ENCODE peak calls at places on chromosome 21, in seven cellular contexts. S is GM13976, I is fibroblast of mammary gland, X is PC-3, K is GM13977, D is stomach, H is progenitor cell of endocrine pancreas. B is an unnamed sample.

GRCh38 chr21:17688912-17689874 is 76.5 kb upstream of the BTG3 start:
- DNase-seq in S (no peak), I (no peak), X (peak), K (no peak), D (peak), H (no peak), B (no peak)

GRCh38 chr21:38853421-38853919 is 47.7 kb downstream of the ETS2 start:
- DNase-seq in S (no peak), I (peak), X (peak), K (no peak), D (peak), H (no peak), B (no peak)

GRCh38 chr21:37574751-37575150 is 208.2 kb downstream of the DYRK1A start:
- DNase-seq in S (no peak), I (no peak), X (no peak), K (no peak), D (no peak), H (no peak), B (no peak)

GRCh38 chr21:42215942-42216725 is 2.8 kb upstream of the ABCG1 start:
- DNase-seq in S (no peak), I (no peak), X (no peak), K (no peak), D (peak), H (no peak), B (no peak)

GRCh38 chr21:37071561-37072238 is 1.2 kb downstream of the PIGP start:
- DNase-seq in S (peak), I (peak), X (peak), K (peak), D (peak), H (no peak), B (no peak)

GRCh38 chr21:27298465-27298864 is 331.6 kb upstream of the ADAMTS5 start:
- DNase-seq in S (no peak), I (peak), X (no peak), K (no peak), D (no peak), H (no peak), B (no peak)

GRCh38 chr21:38897532-38898421 is 92.0 kb downstream of the ETS2 start:
- DNase-seq in S (no peak), I (no peak), X (no peak), K (no peak), D (no peak), H (no peak), B (no peak)

GRCh38 chr21:15752763-15753407 is 23.1 kb downstream of the USP25 start:
- DNase-seq in S (no peak), I (no peak), X (peak), K (no peak), D (no peak), H (no peak), B (no peak)

GRCh38 chr21:38652396-38652795 is 153.3 kb upstream of the ETS2 start:
- DNase-seq in S (no peak), I (no peak), X (no peak), K (no peak), D (no peak), H (no peak), B (no peak)

GRCh38 chr21:38720074-38720473 is 85.7 kb upstream of the ETS2 start:
- DNase-seq in S (no peak), I (no peak), X (no peak), K (no peak), D (no peak), H (no peak), B (no peak)

GRCh38 chr21:36210779-36211659 is 54.4 kb downstream of the DOP1B start:
- DNase-seq in S (no peak), I (no peak), X (no peak), K (no peak), D (no peak), H (no peak), B (peak)

GRCh38 chr21:46109251-46110221 is 11.6 kb downstream of the COL6A2 start:
- DNase-seq in S (no peak), I (peak), X (no peak), K (no peak), D (peak), H (peak), B (peak)

GRCh38 chr21:46065215-46065992 is 32.5 kb upstream of the COL6A2 start:
- DNase-seq in S (peak), I (peak), X (peak), K (no peak), D (no peak), H (peak), B (peak)

GRCh38 chr21:36698160-36699025 is 522 bp upstream of the SIM2 start:
- DNase-seq in S (peak), I (no peak), X (peak), K (peak), D (peak), H (no peak), B (no peak)

GRCh38 chr21:46089285-46089684 is 8.6 kb upstream of the COL6A2 start:
- DNase-seq in S (no peak), I (no peak), X (no peak), K (no peak), D (no peak), H (no peak), B (no peak)

GRCh38 chr21:27693376-27693775 is 726.5 kb upstream of the ADAMTS5 start:
- DNase-seq in S (no peak), I (peak), X (peak), K (no peak), D (no peak), H (no peak), B (no peak)

GRCh38 chr21:40685121-40685630 is 161.8 kb downstream of the DSCAM start:
- DNase-seq in S (no peak), I (no peak), X (no peak), K (no peak), D (no peak), H (no peak), B (no peak)
- TF ChIP-seq CTCF in S (no peak), I (no peak), X (no peak), K (no peak), D (no peak), H (no peak), B (no peak)

GRCh38 chr21:33230518-33231324 is 983 bp downstream of the IFNAR2 start:
- DNase-seq in S (peak), I (peak), X (peak), K (peak), D (no peak), H (peak), B (no peak)
- TF ChIP-seq CTCF in S (peak), I (no peak), X (peak), K (peak), D (no peak), H (peak), B (peak)

GRCh38 chr21:29335720-29336119 is 37.0 kb downstream of the BACH1 start:
- DNase-seq in S (no peak), I (peak), X (peak), K (no peak), D (no peak), H (no peak), B (no peak)
- TF ChIP-seq CTCF in S (no peak), I (no peak), X (peak), K (no peak), D (no peak), H (no peak), B (peak)

DNA sequence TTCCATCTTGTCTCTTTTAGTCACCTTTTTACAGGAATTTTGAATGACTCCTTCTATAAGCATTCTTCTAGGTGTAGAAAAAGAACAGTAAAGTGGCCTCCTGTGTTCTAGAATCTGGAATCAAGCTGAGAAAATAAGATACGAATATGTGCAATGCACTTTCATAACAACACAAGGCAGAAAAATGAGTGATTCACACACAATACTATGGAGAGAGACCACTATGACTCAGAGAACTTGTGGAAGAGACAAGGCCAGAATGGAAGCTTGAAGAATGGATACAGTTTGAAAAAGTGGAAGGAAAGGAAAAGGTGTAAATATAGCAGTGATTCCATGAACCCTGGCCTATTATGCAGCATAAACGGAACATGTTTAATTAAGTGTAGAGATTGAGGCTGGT is 57.1 kb upstream of the SAMSN1 start:
- DNase-seq in S (no peak), I (peak), X (peak), K (no peak), D (no peak), H (no peak), B (no peak)
- TF ChIP-seq CTCF in S (no peak), I (no peak), X (no peak), K (no peak), D (no peak), H (no peak), B (no peak)

GRCh38 chr21:18840239-18840638 is 436.7 kb upstream of the TMPRSS15 start:
- DNase-seq in S (no peak), I (no peak), X (peak), K (no peak), D (no peak), H (no peak), B (no peak)
- TF ChIP-seq CTCF in S (no peak), I (no peak), X (peak), K (peak), D (no peak), H (peak), B (peak)

DNA sequence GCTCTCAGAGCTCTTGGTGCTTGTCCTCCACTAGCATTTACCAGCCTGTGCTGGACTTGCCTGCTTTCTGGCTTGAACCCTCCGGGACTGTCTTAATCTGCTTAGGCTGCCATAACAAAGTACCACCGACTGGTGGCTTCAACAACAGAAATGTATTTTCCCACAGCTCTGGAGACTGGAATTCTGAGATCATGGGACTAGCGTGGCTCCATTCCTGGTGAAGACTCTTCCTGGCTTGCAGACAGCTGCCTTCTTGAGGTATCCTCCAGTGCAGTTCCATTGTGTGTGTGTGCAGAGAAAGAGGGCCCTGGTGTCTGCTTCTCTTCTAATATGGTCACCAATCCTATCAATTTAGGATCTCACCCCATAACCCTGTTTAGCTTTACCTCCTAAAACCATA is 22.0 kb upstream of the RCAN1 start:
- DNase-seq in S (no peak), I (no peak), X (no peak), K (no peak), D (no peak), H (no peak), B (no peak)
- TF ChIP-seq CTCF in S (no peak), I (no peak), X (no peak), K (no peak), D (no peak), H (no peak), B (no peak)

DNA sequence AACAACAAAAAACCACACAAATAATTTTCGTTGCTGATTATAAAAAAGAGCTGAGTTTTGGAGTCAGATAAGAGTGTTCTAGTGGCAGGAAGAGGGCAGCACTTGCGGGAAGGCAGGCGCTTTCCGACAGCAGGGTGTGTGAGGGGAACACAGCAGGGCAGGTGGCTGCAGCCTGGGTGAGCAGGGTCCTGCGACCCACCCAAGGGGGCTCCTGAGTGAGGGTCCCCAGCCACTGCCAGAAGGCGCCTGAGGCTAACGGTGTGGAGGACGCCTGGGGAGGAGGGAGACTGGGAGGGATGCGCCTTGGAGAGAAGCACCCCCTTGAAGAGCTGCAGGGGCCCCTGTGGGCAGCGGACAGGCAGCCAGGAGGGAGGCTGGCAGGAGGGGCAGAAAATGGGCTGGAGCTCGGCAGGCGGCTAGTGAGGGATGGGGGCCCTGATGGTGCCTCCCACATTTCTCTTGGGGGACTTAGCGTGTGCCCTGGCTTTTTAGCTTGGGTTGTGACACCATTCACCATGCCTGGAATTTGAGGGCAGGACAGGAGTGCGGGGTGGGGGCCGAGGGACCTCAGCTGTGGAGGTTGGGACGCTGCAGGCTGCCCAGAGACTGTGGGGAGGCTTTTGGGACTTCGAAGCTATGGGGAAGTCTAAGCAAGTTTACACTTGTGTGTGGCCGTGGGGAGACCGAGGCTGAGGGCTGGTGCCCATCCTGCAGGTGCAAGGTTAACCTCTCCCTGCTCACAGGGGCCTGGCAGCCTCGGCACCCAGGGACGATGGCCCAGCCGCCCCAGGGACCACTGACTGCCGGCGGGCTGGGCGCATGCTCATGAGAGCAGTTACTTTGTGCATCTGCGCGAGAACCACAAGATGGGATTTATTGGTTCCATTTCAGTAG is 111.4 kb downstream of the SIK1 start:
- DNase-seq in S (no peak), I (no peak), X (no peak), K (no peak), D (no peak), H (no peak), B (no peak)
- TF ChIP-seq CTCF in S (no peak), I (peak), X (peak), K (no peak), D (no peak), H (no peak), B (peak)

GRCh38 chr21:43810505-43811261 is 21.3 kb downstream of the RRP1 start:
- DNase-seq in S (peak), I (peak), X (peak), K (peak), D (peak), H (peak), B (peak)

GRCh38 chr21:43812139-43812821 is 22.9 kb downstream of the RRP1 start:
- DNase-seq in S (no peak), I (no peak), X (no peak), K (no peak), D (peak), H (no peak), B (peak)

GRCh38 chr21:43812957-43813730 is 23.8 kb downstream of the RRP1 start:
- DNase-seq in S (no peak), I (no peak), X (no peak), K (no peak), D (no peak), H (no peak), B (no peak)

GRCh38 chr21:43809853-43810504 is 20.6 kb downstream of the RRP1 start:
- DNase-seq in S (no peak), I (no peak), X (no peak), K (no peak), D (no peak), H (no peak), B (no peak)

GRCh38 chr21:43811262-43812105 is 22.1 kb downstream of the RRP1 start:
- DNase-seq in S (no peak), I (no peak), X (no peak), K (no peak), D (no peak), H (no peak), B (no peak)
- TF ChIP-seq CTCF in S (no peak), I (no peak), X (no peak), K (no peak), D (no peak), H (no peak), B (no peak)

GRCh38 chr21:45026066-45026745 is 48.2 kb upstream of the ADARB1 start:
- DNase-seq in S (no peak), I (no peak), X (no peak), K (no peak), D (no peak), H (no peak), B (peak)

GRCh38 chr21:45027241-45028196 is 46.9 kb upstream of the ADARB1 start:
- DNase-seq in S (no peak), I (no peak), X (no peak), K (no peak), D (no peak), H (no peak), B (peak)

GRCh38 chr21:45029298-45029967 is 44.9 kb upstream of the ADARB1 start:
- DNase-seq in S (no peak), I (peak), X (no peak), K (no peak), D (no peak), H (no peak), B (peak)

GRCh38 chr21:45029968-45030636 is 44.3 kb upstream of the ADARB1 start:
- DNase-seq in S (no peak), I (no peak), X (no peak), K (no peak), D (no peak), H (no peak), B (peak)

DNA sequence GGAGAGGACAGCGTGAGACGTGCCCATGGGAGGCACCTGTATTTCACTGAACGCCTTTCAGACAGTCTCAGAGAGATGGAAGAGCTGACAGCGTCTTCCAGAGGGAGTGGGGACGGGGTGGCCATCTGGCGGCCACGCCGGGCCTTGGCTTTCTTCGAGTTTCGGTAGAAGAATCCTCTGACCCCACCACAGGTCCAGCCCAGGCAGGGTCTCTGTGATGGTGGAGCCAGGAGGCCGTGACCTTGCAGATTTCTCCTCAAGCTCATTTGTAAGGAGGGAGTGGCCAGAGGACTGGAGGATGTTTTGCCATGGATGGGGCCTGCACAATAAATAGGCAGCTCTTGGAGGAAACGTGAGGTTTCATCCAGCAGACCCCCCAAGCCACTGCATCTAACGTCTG is 47.5 kb upstream of the ADARB1 start:
- DNase-seq in S (no peak), I (no peak), X (no peak), K (no peak), D (no peak), H (no peak), B (no peak)
- TF ChIP-seq CTCF in S (no peak), I (no peak), X (no peak), K (no peak), D (no peak), H (peak), B (no peak)

GRCh38 chr21:34688145-34688544 is 19.4 kb downstream of the CLIC6 start:
- DNase-seq in S (no peak), I (peak), X (no peak), K (no peak), D (no peak), H (no peak), B (no peak)
- TF ChIP-seq CTCF in S (peak), I (peak), X (no peak), K (peak), D (no peak), H (no peak), B (no peak)